ENCODE peak calls at places on chromosomes 13 and 19, in eight cellular contexts. J is DMS53; R is uterus; Z is stimulated activated CD4-positive, alpha-beta T cell treated with anti-CD3 and anti-CD28 coated beads, Interleukin-1b, Interleukin-23, amount 100 ng/mL, for 1 hour; C is substantia nigra; I is IMR-90; X is endothelial cell; M is CD8-positive, alpha-beta memory T cell. G is an unnamed sample.

GRCh38 chr19:2685204-2685704 is 17.2 kb downstream of the GNG7 start:
- DNase-seq in J (no peak), R (no peak), Z (no peak), C (no peak), I (no peak), X (no peak), M (no peak), G (no peak)

GRCh38 chr19:3608750-3609322 is 2.2 kb upstream of the TBXA2R start:
- DNase-seq in J (no peak), R (no peak), Z (no peak), C (no peak), I (no peak), X (no peak), M (no peak), G (no peak)

GRCh38 chr13:98482476-98483444 is 94.1 kb downstream of the STK24 start:
- DNase-seq in J (no peak), R (peak), Z (no peak), C (no peak), I (peak), X (no peak), M (no peak), G (no peak)

GRCh38 chr13:44540761-44541434 is 35.2 kb downstream of the TSC22D1 start:
- DNase-seq in J (no peak), R (no peak), Z (no peak), C (no peak), I (no peak), X (no peak), M (no peak), G (no peak)

GRCh38 chr13:73141292-73141771 is 82.5 kb downstream of the KLF5 start:
- DNase-seq in J (peak), R (no peak), Z (no peak), C (no peak), I (peak), X (no peak), M (no peak), G (no peak)

GRCh38 chr19:28508666-28509065 is 704.3 kb downstream of the UQCRFS1 start:
- DNase-seq in J (no peak), R (no peak), Z (no peak), C (no peak), I (no peak), X (no peak), M (no peak), G (no peak)

GRCh38 chr19:45098521-45099464 is 5.8 kb downstream of the PPP1R37 start:
- DNase-seq in J (no peak), R (peak), Z (no peak), C (peak), I (peak), X (no peak), M (no peak), G (no peak)

GRCh38 chr13:73235385-73235784 is 176.6 kb downstream of the KLF5 start:
- DNase-seq in J (no peak), R (no peak), Z (no peak), C (no peak), I (no peak), X (no peak), M (no peak), G (no peak)

GRCh38 chr13:98068511-98068910 is 74.4 kb upstream of the FARP1 start:
- DNase-seq in J (peak), R (no peak), Z (no peak), C (no peak), I (no peak), X (no peak), M (no peak), G (no peak)

GRCh38 chr19:30425885-30426838 is 54.0 kb downstream of the ZNF536 start:
- DNase-seq in J (no peak), R (no peak), Z (no peak), C (no peak), I (no peak), X (no peak), M (no peak), G (no peak)

GRCh38 chr13:52091473-52091872 is 37.4 kb downstream of the NEK5 start:
- DNase-seq in J (no peak), R (no peak), Z (no peak), C (no peak), I (no peak), X (no peak), M (no peak), G (no peak)

GRCh38 chr19:48878219-48879024 is 6.2 kb downstream of the PPP1R15A start:
- DNase-seq in J (peak), R (no peak), Z (no peak), C (no peak), I (peak), X (no peak), M (peak), G (peak)

GRCh38 chr19:54459282-54460229 is 4.0 kb downstream of the LENG9 start:
- DNase-seq in J (peak), R (no peak), Z (no peak), C (no peak), I (no peak), X (no peak), M (no peak), G (peak)

GRCh38 chr13:26255717-26256277 is 1.9 kb downstream of the CDK8 start:
- DNase-seq in J (peak), R (no peak), Z (no peak), C (no peak), I (peak), X (no peak), M (no peak), G (no peak)

GRCh38 chr13:21595546-21595822 is 8.5 kb downstream of the MICU2 start:
- DNase-seq in J (no peak), R (no peak), Z (no peak), C (no peak), I (no peak), X (no peak), M (no peak), G (no peak)

GRCh38 chr13:27182844-27183497 is 11.4 kb upstream of the USP12 start:
- DNase-seq in J (peak), R (no peak), Z (no peak), C (no peak), I (peak), X (no peak), M (no peak), G (peak)

GRCh38 chr19:35046461-35046860 is 4.9 kb downstream of the HPN start:
- DNase-seq in J (no peak), R (no peak), Z (no peak), C (no peak), I (no peak), X (no peak), M (no peak), G (peak)

GRCh38 chr19:33242911-33243310 is 17.3 kb upstream of the SLC7A10 start:
- DNase-seq in J (no peak), R (no peak), Z (no peak), C (no peak), I (no peak), X (no peak), M (no peak), G (no peak)

GRCh38 chr13:80962855-80963254 is 621.9 kb upstream of the SPRY2 start:
- DNase-seq in J (no peak), R (no peak), Z (no peak), C (no peak), I (no peak), X (no peak), M (no peak), G (no peak)

GRCh38 chr19:39524495-39524894 is 8.2 kb downstream of the EID2B start:
- DNase-seq in J (peak), R (no peak), Z (no peak), C (no peak), I (no peak), X (no peak), M (no peak), G (peak)

GRCh38 chr19:5115771-5116202 is 146.9 kb downstream of the KDM4B start:
- DNase-seq in J (no peak), R (no peak), Z (no peak), C (no peak), I (peak), X (no peak), M (no peak), G (no peak)

GRCh38 chr19:40525234-40526051 is 51.2 kb upstream of the SHKBP1 start:
- DNase-seq in J (no peak), R (no peak), Z (no peak), C (no peak), I (no peak), X (no peak), M (no peak), G (no peak)

GRCh38 chr13:97307882-97308624 is 85.9 kb downstream of the MBNL2 start:
- DNase-seq in J (no peak), R (no peak), Z (no peak), C (peak), I (peak), X (no peak), M (no peak), G (no peak)

GRCh38 chr13:112160558-112160957 is 93.6 kb downstream of the SOX1 start:
- DNase-seq in J (no peak), R (no peak), Z (no peak), C (no peak), I (no peak), X (no peak), M (no peak), G (peak)

GRCh38 chr13:52924241-52925148 is 76.1 kb upstream of the PCDH8 start:
- DNase-seq in J (no peak), R (no peak), Z (no peak), C (no peak), I (no peak), X (no peak), M (no peak), G (no peak)

GRCh38 chr13:20482275-20482761 is 43.3 kb downstream of the CRYL1 start:
- DNase-seq in J (no peak), R (no peak), Z (no peak), C (no peak), I (no peak), X (no peak), M (no peak), G (no peak)

GRCh38 chr13:112889351-112890290 is 79.4 kb upstream of the MCF2L start:
- DNase-seq in J (no peak), R (no peak), Z (no peak), C (no peak), I (no peak), X (no peak), M (no peak), G (peak)

GRCh38 chr19:33553530-33554310 is 32.1 kb upstream of the PEPD start:
- DNase-seq in J (no peak), R (no peak), Z (no peak), C (no peak), I (no peak), X (no peak), M (no peak), G (peak)

G was measured in posterior vena cava.